ENCODE peak calls at places on chromosomes 7 and 10, in four cellular contexts. O is upper lobe of right lung, S is hepatocyte, X is OCI-LY7. Z is an unnamed sample.
A peak's percentile ranks its signal among the peaks of the same experiment; 100 is the strongest.

GRCh38 chr10:131179386-131179785 is 132.1 kb downstream of the TCERG1L start:
- DNase-seq in X (no peak), O (peak; percentile 49), S (no peak), Z (no peak)

GRCh38 chr7:117048114-117048853 is 95.0 kb downstream of the ST7 start:
- DNase-seq in O (no peak), X (no peak), S (no peak), Z (no peak)

GRCh38 chr7:93910076-93910994 is 4.0 kb downstream of the GNGT1 start:
- DNase-seq in X (no peak), S (no peak), O (no peak), Z (peak; percentile 88)

GRCh38 chr7:40680657-40681056 is 545.9 kb downstream of the SUGCT start:
- DNase-seq in X (peak; percentile 37), O (no peak), S (peak; percentile 30), Z (peak; percentile 52)

GRCh38 chr10:29420744-29421143 is 131.9 kb downstream of the LYZL1 start:
- DNase-seq in X (no peak), S (no peak), O (no peak), Z (no peak)

GRCh38 chr7:112080441-112080840 is 125.8 kb downstream of the DOCK4 start:
- DNase-seq in S (no peak), X (peak; percentile 18), O (no peak), Z (peak; percentile 86)

GRCh38 chr7:18770154-18770807 is 274.7 kb downstream of the HDAC9 start:
- DNase-seq in S (no peak), X (no peak), O (no peak), Z (peak; percentile 20)

GRCh38 chr10:29119374-29119773 is 169.5 kb upstream of the LYZL1 start:
- DNase-seq in S (peak; percentile 62), X (no peak), O (no peak), Z (peak; percentile 37)

GRCh38 chr10:64071218-64071617 is 550.0 kb downstream of the REEP3 start:
- DNase-seq in O (no peak), X (no peak), S (no peak), Z (no peak)

GRCh38 chr7:135930565-135931423 is 46.4 kb downstream of the MTPN start:
- DNase-seq in X (no peak), O (no peak), S (no peak), Z (no peak)

GRCh38 chr7:22582860-22583640 is 83.1 kb upstream of the STEAP1B start:
- DNase-seq in O (peak; percentile 69), S (peak; percentile 77), X (no peak), Z (peak; percentile 95)

GRCh38 chr7:2071133-2071832 is 161.5 kb downstream of the MAD1L1 start:
- DNase-seq in O (no peak), X (no peak), S (no peak), Z (no peak)

GRCh38 chr10:103473261-103473671 is 5.8 kb downstream of the CALHM3 start:
- DNase-seq in X (no peak), S (no peak), O (no peak), Z (no peak)

GRCh38 chr7:137167609-137168008 is 175.9 kb downstream of the PTN start:
- DNase-seq in X (no peak), S (no peak), O (no peak), Z (no peak)

GRCh38 chr7:32518534-32519140 is 23.3 kb downstream of the AVL9 start:
- DNase-seq in O (no peak), S (no peak), X (peak; percentile 77), Z (peak; percentile 62)

GRCh38 chr10:78306358-78306757 is 272.7 kb downstream of the RPS24 start:
- DNase-seq in X (no peak), S (no peak), O (no peak), Z (no peak)

GRCh38 chr7:24752073-24752800 is 5.0 kb downstream of the GSDME start:
- DNase-seq in O (no peak), X (no peak), S (no peak), Z (no peak)

GRCh38 chr7:132154248-132154647 is 422.0 kb downstream of the PLXNA4 start:
- DNase-seq in O (no peak), X (no peak), S (no peak), Z (no peak)

GRCh38 chr7:130486114-130486962 is 5.5 kb upstream of the MEST start:
- DNase-seq in S (peak; percentile 74), X (peak; percentile 69), O (peak; percentile 95), Z (peak; percentile 89)

GRCh38 chr7:28811003-28811402 is 147.1 kb downstream of the TRIL start:
- DNase-seq in S (no peak), O (no peak), X (no peak), Z (no peak)

GRCh38 chr10:48554668-48555067 is 50.2 kb downstream of the ARHGAP22 start:
- DNase-seq in O (no peak), X (no peak), S (no peak), Z (no peak)

GRCh38 chr7:631291-631711 is 95.2 kb upstream of the DNAAF5 start:
- DNase-seq in S (no peak), X (no peak), O (peak; percentile 53), Z (no peak)

GRCh38 chr10:133131754-133132710 is 28.0 kb upstream of the KNDC1 start:
- DNase-seq in X (peak; percentile 41), O (no peak), S (no peak), Z (no peak)

GRCh38 chr10:62433181-62433692 is 59.1 kb downstream of the ZNF365 start:
- DNase-seq in S (peak; percentile 33), X (no peak), O (no peak), Z (peak; percentile 90)

GRCh38 chr10:67663449-67664087 is 32.4 kb downstream of the CTNNA3 start:
- DNase-seq in X (no peak), O (no peak), S (no peak), Z (no peak)

GRCh38 chr10:67668448-67668847 is 27.5 kb downstream of the CTNNA3 start:
- DNase-seq in S (no peak), X (no peak), O (no peak), Z (peak; percentile 24)

GRCh38 chr10:67664936-67665335 is 31.1 kb downstream of the CTNNA3 start:
- DNase-seq in X (no peak), O (no peak), S (no peak), Z (no peak)

GRCh38 chr10:67665491-67665890 is 30.5 kb downstream of the CTNNA3 start:
- DNase-seq in S (peak; percentile 7), X (peak; percentile 27), O (no peak), Z (peak; percentile 36)

GRCh38 chr10:67666416-67667043 is 29.5 kb downstream of the CTNNA3 start:
- DNase-seq in O (no peak), S (peak; percentile 19), X (peak; percentile 50), Z (peak; percentile 47)
- TF ChIP-seq CTCF in O (peak; percentile 47), S (peak; percentile 60), X (peak; percentile 84), Z (peak; percentile 31)

GRCh38 chr10:73889014-73889413 is 14.7 kb upstream of the CAMK2G start:
- DNase-seq in X (no peak), O (peak; percentile 71), S (peak; percentile 45), Z (peak; percentile 90)

GRCh38 chr10:73886625-73887024 is 12.3 kb upstream of the CAMK2G start:
- DNase-seq in S (no peak), X (no peak), O (no peak), Z (no peak)

GRCh38 chr10:73887038-73888015 is 13.0 kb upstream of the CAMK2G start:
- DNase-seq in S (peak; percentile 85), X (no peak), O (peak; percentile 83), Z (peak; percentile 97)

GRCh38 chr10:73890261-73890660 is 15.9 kb upstream of the CAMK2G start:
- DNase-seq in S (no peak), O (no peak), X (no peak), Z (no peak)

DNA sequence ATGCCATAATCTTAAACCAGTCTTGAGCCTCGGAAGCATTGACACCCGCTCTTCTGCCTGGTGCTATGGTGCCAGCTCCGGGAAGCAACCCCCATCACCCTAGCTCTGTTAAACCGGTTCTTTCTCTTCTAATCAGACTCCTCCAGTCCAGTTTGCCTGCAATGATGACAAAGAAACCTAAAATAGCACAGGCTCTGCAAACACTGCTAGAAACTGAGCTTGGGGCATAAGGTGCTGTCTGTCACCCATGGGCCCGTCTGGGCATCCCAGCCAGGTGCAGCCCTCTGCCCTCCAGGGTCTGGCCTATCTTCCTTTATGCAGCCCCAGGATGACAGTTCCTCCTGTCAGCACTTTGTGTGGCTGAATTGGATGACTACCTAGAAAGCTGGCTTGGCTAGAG is 14.2 kb upstream of the CAMK2G start:
- DNase-seq in X (no peak), O (no peak), S (no peak), Z (peak; percentile 56)
- TF ChIP-seq CTCF in X (no peak), O (no peak), S (no peak), Z (no peak)

DNA sequence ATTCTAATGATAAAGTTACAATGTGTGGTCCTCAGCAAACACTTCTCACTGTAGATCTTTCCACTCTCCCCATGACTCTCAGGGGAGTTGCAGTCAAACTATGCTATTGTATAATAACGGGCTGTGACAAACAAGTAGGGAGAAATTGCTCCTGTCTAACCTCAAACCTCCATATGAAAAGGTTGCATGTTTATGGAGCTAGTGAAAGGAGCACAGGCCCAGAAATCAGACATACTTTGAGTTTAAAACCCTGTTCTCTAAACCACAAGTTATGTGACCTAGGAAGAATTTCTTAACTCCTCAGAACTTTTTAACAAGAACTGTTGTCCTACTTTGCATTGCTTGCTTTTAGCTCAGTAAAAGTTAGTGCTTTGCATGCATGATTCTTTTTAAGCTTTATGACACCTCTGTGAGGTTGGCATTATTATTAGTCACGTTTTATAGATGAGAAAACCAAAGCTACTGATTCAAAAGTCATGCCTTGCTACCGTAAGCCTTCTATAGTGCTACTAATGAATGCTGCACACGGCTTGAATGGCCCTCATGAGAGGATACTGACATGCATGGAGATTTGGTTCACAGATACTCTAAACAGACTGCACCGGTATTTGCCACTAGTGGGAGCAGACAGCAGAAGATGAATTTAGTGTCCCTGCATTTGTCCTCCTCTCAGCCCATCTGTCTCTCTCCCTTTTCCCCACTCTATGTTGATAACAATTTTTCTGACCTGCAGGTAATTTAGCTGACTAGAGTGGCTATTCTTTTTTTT is 129.5 kb upstream of the PCGF5 start:
- DNase-seq in S (no peak), O (no peak), X (no peak), Z (no peak)
- TF ChIP-seq CTCF in S (no peak), O (no peak), X (no peak), Z (no peak)

DNA sequence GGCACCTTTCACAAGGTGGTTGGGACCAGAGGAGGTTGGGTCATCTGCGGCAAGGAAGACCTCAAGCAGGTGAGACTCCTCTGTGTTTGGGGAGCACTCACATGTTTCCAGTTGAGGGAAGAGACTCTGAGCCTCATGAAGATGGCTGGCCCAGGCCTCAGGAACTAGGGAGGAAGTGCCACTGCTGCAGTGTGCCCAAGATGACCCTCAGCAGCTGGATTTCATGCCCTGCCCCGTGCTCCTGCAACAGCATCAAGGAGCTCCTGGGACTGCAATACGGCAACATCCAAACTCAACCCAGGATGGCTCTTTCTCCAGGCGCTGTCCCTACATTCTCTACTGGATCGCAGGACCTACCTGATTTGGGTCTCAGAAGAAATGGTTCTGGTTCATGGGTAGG is 73.8 kb downstream of the GOLGA7B start:
- DNase-seq in O (peak; percentile 18), S (no peak), X (no peak), Z (no peak)
- TF ChIP-seq CTCF in O (no peak), S (no peak), X (no peak), Z (no peak)

GRCh38 chr7:148261996-148262688 is 328.4 kb upstream of the C7orf33 start:
- DNase-seq in X (no peak), O (no peak), S (no peak), Z (no peak)

GRCh38 chr7:148265896-148266295 is 324.7 kb upstream of the C7orf33 start:
- DNase-seq in O (no peak), S (no peak), X (no peak), Z (no peak)

GRCh38 chr7:148261523-148261922 is 329.0 kb upstream of the C7orf33 start:
- DNase-seq in O (no peak), S (no peak), X (no peak), Z (no peak)

GRCh38 chr7:148262721-148263229 is 327.8 kb upstream of the C7orf33 start:
- DNase-seq in O (peak; percentile 71), S (peak; percentile 81), X (peak; percentile 51), Z (peak; percentile 44)

GRCh38 chr7:148264933-148265557 is 325.5 kb upstream of the C7orf33 start:
- DNase-seq in S (peak; percentile 70), O (no peak), X (peak; percentile 56), Z (peak; percentile 51)
- TF ChIP-seq CTCF in S (peak; percentile 81), O (peak; percentile 62), X (peak; percentile 82), Z (peak; percentile 70)

Z was measured in MCF 10A.